ENCODE peak calls at places on chromosome 11, in four cellular contexts. One of them, this sample, is unnamed.
A peak's percentile ranks its signal among the peaks of the same experiment; 100 is the strongest.

GRCh38 chr11:128029219-128029722 is 558.1 kb downstream of the ETS1 start:
- DNase-seq in K562: no peak
- DNase-seq in HepG2: no peak
- DNase-seq in NT2/D1: no peak
- DNase-seq in this sample: no peak

GRCh38 chr11:61679301-61679700 is 890 bp upstream of the DAGLA start:
- DNase-seq in K562: peak; percentile 26
- DNase-seq in HepG2: no peak
- DNase-seq in NT2/D1: no peak
- DNase-seq in this sample: no peak

GRCh38 chr11:133504906-133505305 is 27.4 kb downstream of the OPCML start:
- DNase-seq in K562: no peak
- DNase-seq in HepG2: no peak
- DNase-seq in NT2/D1: no peak
- DNase-seq in this sample: no peak

GRCh38 chr11:70314730-70315129 is 44.2 kb downstream of the PPFIA1 start:
- DNase-seq in K562: no peak
- DNase-seq in HepG2: no peak
- DNase-seq in NT2/D1: no peak
- DNase-seq in this sample: no peak

GRCh38 chr11:45021001-45021400 is 70.3 kb upstream of the TP53I11 start:
- DNase-seq in K562: no peak
- DNase-seq in HepG2: no peak
- DNase-seq in NT2/D1: no peak
- DNase-seq in this sample: no peak

GRCh38 chr11:44243633-44244343 is 66.2 kb downstream of the ALX4 start:
- DNase-seq in K562: peak; percentile 26
- DNase-seq in HepG2: peak; percentile 77
- DNase-seq in NT2/D1: peak; percentile 96
- DNase-seq in this sample: no peak

GRCh38 chr11:80855975-80856524 is 1415.2 kb upstream of the TENM4 start:
- DNase-seq in K562: no peak
- DNase-seq in HepG2: no peak
- DNase-seq in NT2/D1: no peak
- DNase-seq in this sample: no peak

GRCh38 chr11:14971865-14972580 is at the start of gene CALCA:
- DNase-seq in K562: no peak
- DNase-seq in HepG2: no peak
- DNase-seq in NT2/D1: no peak
- DNase-seq in this sample: no peak

GRCh38 chr11:124879229-124879998 is 14.2 kb downstream of the ROBO3 start:
- DNase-seq in K562: no peak
- DNase-seq in HepG2: no peak
- DNase-seq in NT2/D1: no peak
- DNase-seq in this sample: no peak

GRCh38 chr11:68471360-68472340 is 11.1 kb downstream of the PPP6R3 start:
- DNase-seq in K562: no peak
- DNase-seq in HepG2: no peak
- DNase-seq in NT2/D1: no peak
- DNase-seq in this sample: no peak

GRCh38 chr11:75554258-75555022 is 7.6 kb upstream of the SERPINH1 start:
- DNase-seq in K562: peak; percentile 78
- DNase-seq in HepG2: peak; percentile 73
- DNase-seq in NT2/D1: no peak
- DNase-seq in this sample: no peak

GRCh38 chr11:13923182-13923581 is 39.3 kb upstream of the SPON1 start:
- DNase-seq in K562: no peak
- DNase-seq in HepG2: no peak
- DNase-seq in NT2/D1: no peak
- DNase-seq in this sample: peak; percentile 36

GRCh38 chr11:134488913-134489312 is 76.9 kb upstream of the B3GAT1 start:
- DNase-seq in K562: no peak
- DNase-seq in HepG2: no peak
- DNase-seq in NT2/D1: no peak
- DNase-seq in this sample: no peak

GRCh38 chr11:32775908-32776307 is 18.6 kb downstream of the CCDC73 start:
- DNase-seq in K562: no peak
- DNase-seq in HepG2: no peak
- DNase-seq in NT2/D1: no peak
- DNase-seq in this sample: no peak

GRCh38 chr11:60987577-60988277 is 16.2 kb downstream of the CD6 start:
- DNase-seq in K562: no peak
- DNase-seq in HepG2: no peak
- DNase-seq in NT2/D1: no peak
- DNase-seq in this sample: no peak

GRCh38 chr11:132640952-132641351 is 891.3 kb downstream of the OPCML start:
- DNase-seq in K562: no peak
- DNase-seq in HepG2: no peak
- DNase-seq in NT2/D1: no peak
- DNase-seq in this sample: no peak

GRCh38 chr11:3086671-3087150 is 29.5 kb upstream of the CARS1 start:
- DNase-seq in K562: no peak
- DNase-seq in HepG2: peak; percentile 52
- DNase-seq in NT2/D1: no peak
- DNase-seq in this sample: no peak

GRCh38 chr11:67410369-67410831 is 5.1 kb upstream of the CARNS1 start:
- DNase-seq in K562: no peak
- DNase-seq in HepG2: no peak
- DNase-seq in NT2/D1: no peak
- DNase-seq in this sample: no peak

GRCh38 chr11:31492320-31492913 is 17.0 kb downstream of the IMMP1L start:
- DNase-seq in K562: no peak
- DNase-seq in HepG2: no peak
- DNase-seq in NT2/D1: no peak
- DNase-seq in this sample: no peak

GRCh38 chr11:130826572-130826971 is 89.7 kb downstream of the SNX19 start:
- DNase-seq in K562: no peak
- DNase-seq in HepG2: no peak
- DNase-seq in NT2/D1: no peak
- DNase-seq in this sample: no peak

GRCh38 chr11:120667281-120667680 is 155.7 kb downstream of the GRIK4 start:
- DNase-seq in K562: peak; percentile 4
- DNase-seq in HepG2: no peak
- DNase-seq in NT2/D1: no peak
- DNase-seq in this sample: no peak

GRCh38 chr11:94647926-94648325 is 80.8 kb downstream of the PIWIL4 start:
- DNase-seq in K562: no peak
- DNase-seq in HepG2: no peak
- DNase-seq in NT2/D1: no peak
- DNase-seq in this sample: no peak

GRCh38 chr11:60915250-60915914 is 1.4 kb downstream of the TMEM109 start:
- DNase-seq in K562: peak; percentile 27
- DNase-seq in HepG2: no peak
- DNase-seq in NT2/D1: peak; percentile 86
- DNase-seq in this sample: peak; percentile 41

GRCh38 chr11:70191495-70192140 is 11.5 kb upstream of the FADD start:
- DNase-seq in K562: peak; percentile 79
- DNase-seq in HepG2: peak; percentile 52
- DNase-seq in NT2/D1: peak; percentile 66
- DNase-seq in this sample: peak; percentile 62

GRCh38 chr11:20388096-20389055 is 860 bp downstream of the PRMT3 start:
- DNase-seq in K562: peak; percentile 30
- DNase-seq in HepG2: peak; percentile 15
- DNase-seq in NT2/D1: no peak
- DNase-seq in this sample: no peak

GRCh38 chr11:70829160-70829899 is 423.0 kb downstream of the SHANK2 start:
- DNase-seq in K562: no peak
- DNase-seq in HepG2: no peak
- DNase-seq in NT2/D1: no peak
- DNase-seq in this sample: no peak

GRCh38 chr11:96213500-96213899 is 129.5 kb downstream of the MAML2 start:
- DNase-seq in K562: peak; percentile 63
- DNase-seq in HepG2: no peak
- DNase-seq in NT2/D1: no peak
- DNase-seq in this sample: no peak

GRCh38 chr11:120569903-120570302 is 58.4 kb downstream of the GRIK4 start:
- DNase-seq in K562: no peak
- DNase-seq in HepG2: peak; percentile 7
- DNase-seq in NT2/D1: no peak
- DNase-seq in this sample: no peak

GRCh38 chr11:69411257-69411924 is 70.1 kb upstream of the LINC01488 start:
- DNase-seq in K562: no peak
- DNase-seq in HepG2: no peak
- DNase-seq in NT2/D1: no peak
- DNase-seq in this sample: no peak

GRCh38 chr11:125315088-125315740 is 150.7 kb downstream of the PKNOX2 start:
- DNase-seq in K562: no peak
- DNase-seq in HepG2: no peak
- DNase-seq in NT2/D1: no peak
- DNase-seq in this sample: no peak

GRCh38 chr11:88434333-88434976 is 96.9 kb upstream of the CTSC start:
- DNase-seq in K562: peak; percentile 59
- DNase-seq in HepG2: peak; percentile 9
- DNase-seq in NT2/D1: no peak
- DNase-seq in this sample: no peak

GRCh38 chr11:18472587-18472986 is 16.9 kb downstream of the LDHAL6A start:
- DNase-seq in K562: no peak
- DNase-seq in HepG2: no peak
- DNase-seq in NT2/D1: no peak
- DNase-seq in this sample: no peak

GRCh38 chr11:44949160-44950035 is 1.3 kb downstream of the TP53I11 start:
- DNase-seq in K562: peak; percentile 30
- DNase-seq in HepG2: no peak
- DNase-seq in NT2/D1: peak; percentile 78
- DNase-seq in this sample: no peak

GRCh38 chr11:44236261-44236660 is 73.7 kb downstream of the ALX4 start:
- DNase-seq in K562: no peak
- DNase-seq in HepG2: no peak
- DNase-seq in NT2/D1: no peak
- DNase-seq in this sample: no peak

GRCh38 chr11:65251476-65251875 is 10.3 kb upstream of the POLA2 start:
- DNase-seq in K562: no peak
- DNase-seq in HepG2: no peak
- DNase-seq in NT2/D1: no peak
- DNase-seq in this sample: no peak

GRCh38 chr11:123100378-123101085 is 38.6 kb upstream of the HSPA8 start:
- DNase-seq in K562: no peak
- DNase-seq in HepG2: no peak
- DNase-seq in NT2/D1: no peak
- DNase-seq in this sample: no peak
- TF ChIP-seq ZNF274 in K562: no peak
- TF ChIP-seq ZNF274 in HepG2: no peak
- TF ChIP-seq ZNF274 in NT2/D1: no peak
- TF ChIP-seq ZNF274 in this sample: no peak

GRCh38 chr11:35011389-35011788 is 95.0 kb downstream of the PDHX start:
- DNase-seq in K562: no peak
- DNase-seq in HepG2: no peak
- DNase-seq in NT2/D1: no peak
- DNase-seq in this sample: no peak

GRCh38 chr11:35010656-35011055 is 94.2 kb downstream of the PDHX start:
- DNase-seq in K562: no peak
- DNase-seq in HepG2: no peak
- DNase-seq in NT2/D1: no peak
- DNase-seq in this sample: no peak

GRCh38 chr11:35007277-35007676 is 90.9 kb downstream of the PDHX start:
- DNase-seq in K562: no peak
- DNase-seq in HepG2: no peak
- DNase-seq in NT2/D1: no peak
- DNase-seq in this sample: no peak

GRCh38 chr11:35009941-35010337 is 93.5 kb downstream of the PDHX start:
- DNase-seq in K562: no peak
- DNase-seq in HepG2: no peak
- DNase-seq in NT2/D1: no peak
- DNase-seq in this sample: no peak

DNA sequence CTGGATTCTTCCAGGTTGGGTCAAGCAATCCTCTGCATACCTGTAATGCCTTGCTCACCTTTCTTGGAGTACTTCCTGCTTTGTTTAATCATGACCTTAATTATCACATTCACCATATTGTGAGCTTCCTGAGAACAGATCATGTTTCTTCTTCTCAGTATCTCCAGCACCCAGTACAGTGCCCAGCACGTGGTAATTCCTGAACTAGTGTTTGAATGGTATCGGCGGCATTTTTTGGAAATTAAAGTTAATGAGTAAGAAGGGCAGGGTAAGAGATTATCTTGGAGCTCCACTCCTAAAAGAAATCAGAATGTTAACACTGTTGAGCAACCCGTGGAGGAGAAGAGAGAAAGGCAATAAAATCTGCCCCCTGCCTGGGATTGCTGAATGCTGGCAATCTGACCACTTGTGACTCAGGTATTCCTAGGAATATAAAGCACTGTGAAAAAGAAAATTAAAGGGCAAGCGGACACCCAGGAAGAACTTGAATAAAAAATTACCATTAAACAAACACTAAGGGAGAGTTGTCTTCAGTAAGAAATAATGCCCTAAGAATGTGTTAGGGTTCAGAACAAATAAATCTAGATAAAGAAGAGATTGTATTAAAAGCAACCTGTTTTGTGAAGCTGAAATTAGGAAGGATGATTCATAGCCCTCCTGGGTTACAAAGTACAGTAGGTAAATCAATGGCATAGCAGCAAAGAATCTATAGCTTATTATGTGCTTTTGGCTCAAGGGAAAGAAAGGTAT is 92.9 kb downstream of the PDHX start:
- DNase-seq in K562: no peak
- DNase-seq in HepG2: peak; percentile 44
- DNase-seq in NT2/D1: no peak
- DNase-seq in this sample: peak; percentile 96
- TF ChIP-seq ZNF274 in K562: no peak
- TF ChIP-seq ZNF274 in HepG2: no peak
- TF ChIP-seq ZNF274 in NT2/D1: no peak
- TF ChIP-seq ZNF274 in this sample: no peak

GRCh38 chr11:112780351-112781043 is 180.7 kb upstream of the NCAM1 start:
- DNase-seq in K562: peak; percentile 44
- DNase-seq in HepG2: no peak
- DNase-seq in NT2/D1: no peak
- DNase-seq in this sample: no peak
- TF ChIP-seq ZNF274 in K562: no peak
- TF ChIP-seq ZNF274 in HepG2: no peak
- TF ChIP-seq ZNF274 in NT2/D1: no peak
- TF ChIP-seq ZNF274 in this sample: no peak

GRCh38 chr11:10900686-10901415 is 43.0 kb upstream of the ZBED5 start:
- DNase-seq in K562: peak; percentile 57
- DNase-seq in HepG2: no peak
- DNase-seq in NT2/D1: no peak
- DNase-seq in this sample: no peak

GRCh38 chr11:10898763-10899541 is 41.1 kb upstream of the ZBED5 start:
- DNase-seq in K562: peak; percentile 57
- DNase-seq in HepG2: no peak
- DNase-seq in NT2/D1: no peak
- DNase-seq in this sample: no peak

GRCh38 chr11:10898003-10898762 is 40.3 kb upstream of the ZBED5 start:
- DNase-seq in K562: no peak
- DNase-seq in HepG2: no peak
- DNase-seq in NT2/D1: no peak
- DNase-seq in this sample: no peak

GRCh38 chr11:10897150-10897549 is 39.3 kb upstream of the ZBED5 start:
- DNase-seq in K562: no peak
- DNase-seq in HepG2: no peak
- DNase-seq in NT2/D1: no peak
- DNase-seq in this sample: no peak

DNA sequence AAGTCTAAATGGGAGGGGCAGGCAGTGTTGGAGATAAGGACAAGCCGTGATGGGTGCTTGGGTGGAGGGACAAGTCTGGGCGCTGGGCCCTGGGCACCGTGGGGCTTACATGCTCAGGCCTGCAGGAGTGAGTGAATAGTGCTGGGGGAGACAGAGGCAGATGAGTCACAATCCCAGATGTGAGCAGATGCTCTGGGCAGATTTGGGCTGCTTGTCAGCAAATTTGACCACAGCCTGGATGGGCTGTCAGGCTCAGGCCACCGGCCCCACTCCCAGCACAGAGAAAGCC is 41.6 kb upstream of the ZBED5 start:
- DNase-seq in K562: peak; percentile 94
- DNase-seq in HepG2: no peak
- DNase-seq in NT2/D1: no peak
- DNase-seq in this sample: no peak
- TF ChIP-seq ZNF274 in K562: no peak
- TF ChIP-seq ZNF274 in HepG2: no peak
- TF ChIP-seq ZNF274 in NT2/D1: no peak
- TF ChIP-seq ZNF274 in this sample: no peak

This sample was measured in HCT116.